ENCODE peak calls at places on chromosomes 7 and 10, in five cellular contexts. X is tibial artery; I is HS-27A; L is activated naive CD4-positive, alpha-beta T cell; Y is Caki2. S is an unnamed sample.

GRCh38 chr10:109676703-109677102 is 246.6 kb downstream of the XPNPEP1 start:
- DNase-seq in Y (no peak), I (no peak), X (no peak), L (no peak), S (peak)

GRCh38 chr7:2524808-2525140 is 5.2 kb downstream of the LFNG start:
- DNase-seq in I (no peak), L (no peak), Y (no peak), X (no peak), S (no peak)

GRCh38 chr10:14586901-14587300 is 187.8 kb downstream of the FAM107B start:
- DNase-seq in I (no peak), L (peak), Y (no peak), X (no peak), S (no peak)

GRCh38 chr10:77554996-77555397 is 82.6 kb downstream of the KCNMA1 start:
- DNase-seq in Y (no peak), L (no peak), X (peak), I (no peak), S (no peak)

GRCh38 chr10:93437946-93438795 is 44.0 kb downstream of the MYOF start:
- DNase-seq in I (no peak), L (no peak), Y (no peak), X (no peak), S (no peak)

GRCh38 chr10:123570051-123570897 is 95.9 kb upstream of the GPR26 start:
- DNase-seq in L (no peak), I (no peak), X (no peak), Y (no peak), S (no peak)

GRCh38 chr7:155256081-155256760 is 41.5 kb upstream of the INSIG1 start:
- DNase-seq in X (no peak), I (no peak), Y (no peak), L (no peak), S (no peak)

GRCh38 chr7:107398161-107398560 is 71.7 kb upstream of the GPR22 start:
- DNase-seq in Y (no peak), I (no peak), X (no peak), L (no peak), S (no peak)

GRCh38 chr10:1354776-1355435 is 298.7 kb downstream of the WDR37 start:
- DNase-seq in L (no peak), Y (no peak), I (no peak), X (no peak), S (no peak)

GRCh38 chr10:48742891-48743845 is 58.5 kb downstream of the WDFY4 start:
- DNase-seq in X (no peak), Y (no peak), I (no peak), L (no peak), S (no peak)

GRCh38 chr10:19570143-19570542 is 246.1 kb upstream of the PLXDC2 start:
- DNase-seq in I (no peak), X (no peak), L (no peak), Y (no peak), S (no peak)

GRCh38 chr7:13577566-13578145 is 411.8 kb downstream of the ETV1 start:
- DNase-seq in Y (no peak), L (no peak), I (no peak), X (no peak), S (no peak)

GRCh38 chr7:42414028-42414427 is 177.0 kb upstream of the GLI3 start:
- DNase-seq in I (no peak), L (no peak), X (no peak), Y (no peak), S (no peak)

GRCh38 chr7:38863609-38864291 is 45.2 kb downstream of the VPS41 start:
- DNase-seq in L (no peak), Y (peak), I (no peak), X (no peak), S (peak)

GRCh38 chr10:14562197-14562596 is 212.5 kb downstream of the FAM107B start:
- DNase-seq in I (no peak), X (no peak), Y (no peak), L (no peak), S (no peak)

GRCh38 chr7:44403176-44403759 is 77.9 kb upstream of the CAMK2B start:
- DNase-seq in L (no peak), X (no peak), I (no peak), Y (no peak), S (no peak)

GRCh38 chr7:115634633-115635032 is 395.9 kb downstream of the TFEC start:
- DNase-seq in I (peak), X (no peak), Y (no peak), L (no peak), S (no peak)

GRCh38 chr7:17185690-17186070 is 112.8 kb upstream of the AHR start:
- DNase-seq in I (no peak), Y (no peak), L (no peak), X (no peak), S (no peak)

GRCh38 chr10:24722676-24723385 is 856 bp downstream of the ARHGAP21 start:
- DNase-seq in L (no peak), Y (peak), X (peak), I (no peak), S (no peak)

GRCh38 chr10:77664018-77664417 is 26.4 kb upstream of the KCNMA1 start:
- DNase-seq in X (no peak), I (no peak), Y (no peak), L (no peak), S (no peak)

GRCh38 chr10:79946270-79947082 is 2.4 kb downstream of the SFTPD start:
- DNase-seq in X (no peak), L (no peak), I (no peak), Y (no peak), S (no peak)

GRCh38 chr10:79403441-79404230 is 41.8 kb downstream of the ZCCHC24 start:
- DNase-seq in L (no peak), X (no peak), I (no peak), Y (no peak), S (no peak)

GRCh38 chr10:91317541-91317940 is 92.6 kb upstream of the HECTD2 start:
- DNase-seq in I (no peak), Y (no peak), L (no peak), X (no peak), S (no peak)

GRCh38 chr10:103613616-103614015 is 120.1 kb downstream of the NEURL1 start:
- DNase-seq in X (no peak), Y (no peak), I (no peak), L (no peak), S (no peak)

GRCh38 chr7:774161-775109 is 47.4 kb upstream of the PRKAR1B start:
- DNase-seq in I (no peak), L (peak), Y (peak), X (no peak), S (no peak)

GRCh38 chr7:120799813-120800483 is 58.0 kb downstream of the TSPAN12 start:
- DNase-seq in L (no peak), I (no peak), X (no peak), Y (no peak), S (no peak)

GRCh38 chr7:137146012-137146455 is 197.5 kb downstream of the PTN start:
- DNase-seq in L (no peak), I (peak), Y (peak), X (no peak), S (no peak)

GRCh38 chr7:149771199-149771636 is 2.2 kb downstream of the ZNF467 start:
- DNase-seq in I (no peak), L (no peak), Y (no peak), X (no peak), S (no peak)

GRCh38 chr7:114047889-114048288 is 129.1 kb upstream of the PPP1R3A start:
- DNase-seq in X (no peak), Y (no peak), I (peak), L (no peak), S (peak)

GRCh38 chr10:6108631-6109443 is 20.0 kb downstream of the RBM17 start:
- DNase-seq in I (no peak), Y (peak), X (no peak), L (no peak), S (no peak)

GRCh38 chr7:36961097-36961496 is 236.8 kb upstream of the AOAH start:
- DNase-seq in L (no peak), X (no peak), Y (no peak), I (no peak), S (no peak)

GRCh38 chr10:86200269-86200668 is 166.3 kb downstream of the GRID1 start:
- DNase-seq in X (no peak), L (no peak), Y (no peak), I (no peak), S (no peak)

S was measured in kidney epithelial cell.